ENCODE peak calls at places on chromosomes 4 and X, in eight cellular contexts. F is breast epithelium, O is transverse colon, W is HL-60, R is prostate gland, A is SK-N-SH, E is HepG2, Q is H1. N is an unnamed sample.

GRCh38 chrX:12611471-12611870 is 179.7 kb upstream of the PRPS2 start:
- DNase-seq in F (no peak), O (no peak), W (no peak), R (no peak), A (no peak), E (no peak), Q (no peak), N (no peak)

GRCh38 chr4:79081973-79082372 is 142.7 kb upstream of the PAQR3 start:
- DNase-seq in F (no peak), O (no peak), W (no peak), R (no peak), A (no peak), E (no peak), Q (no peak), N (no peak)

GRCh38 chr4:121217385-121217784 is 53.3 kb upstream of the TNIP3 start:
- DNase-seq in F (no peak), O (no peak), W (no peak), R (no peak), A (no peak), E (no peak), Q (no peak), N (no peak)

GRCh38 chrX:1403228-1403627 is 11.3 kb upstream of the SLC25A6 start:
- DNase-seq in F (no peak), O (no peak), W (no peak), R (no peak), A (no peak), E (no peak), Q (no peak), N (no peak)

GRCh38 chr4:137623013-137623412 is 90.7 kb upstream of the PCDH18 start:
- DNase-seq in F (no peak), O (no peak), W (no peak), R (no peak), A (no peak), E (peak), Q (no peak), N (no peak)

GRCh38 chr4:151247395-151247794 is 29.6 kb upstream of the PRSS48 start:
- DNase-seq in F (no peak), O (no peak), W (no peak), R (no peak), A (no peak), E (no peak), Q (no peak), N (no peak)

GRCh38 chrX:10554612-10555270 is 65.6 kb downstream of the MID1 start:
- DNase-seq in F (no peak), O (no peak), W (no peak), R (no peak), A (no peak), E (peak), Q (no peak), N (no peak)

GRCh38 chr4:5827108-5828004 is 65.5 kb downstream of the CRMP1 start:
- DNase-seq in F (no peak), O (no peak), W (no peak), R (no peak), A (no peak), E (no peak), Q (no peak), N (no peak)

GRCh38 chr4:92333056-92333455 is 29.3 kb downstream of the GRID2 start:
- DNase-seq in F (no peak), O (no peak), W (no peak), R (no peak), A (no peak), E (no peak), Q (no peak), N (no peak)

GRCh38 chr4:115090483-115091075 is 22.8 kb downstream of the NDST4 start:
- DNase-seq in F (no peak), O (no peak), W (no peak), R (no peak), A (peak), E (peak), Q (no peak), N (no peak)

GRCh38 chrX:129522184-129523059 is 868 bp downstream of the SMARCA1 start:
- DNase-seq in F (peak), O (peak), W (no peak), R (peak), A (peak), E (peak), Q (no peak), N (no peak)

GRCh38 chr4:29131304-29131703 is 1588.9 kb upstream of the PCDH7 start:
- DNase-seq in F (no peak), O (no peak), W (no peak), R (no peak), A (no peak), E (no peak), Q (no peak), N (no peak)

GRCh38 chr4:169557061-169557636 is 55.2 kb downstream of the NEK1 start:
- DNase-seq in F (no peak), O (no peak), W (no peak), R (no peak), A (no peak), E (no peak), Q (no peak), N (no peak)

GRCh38 chr4:139934336-139934735 is 219.6 kb downstream of the MAML3 start:
- DNase-seq in F (no peak), O (no peak), W (no peak), R (no peak), A (peak), E (no peak), Q (no peak), N (no peak)

GRCh38 chr4:99117876-99118693 is 26.0 kb downstream of the ADH4 start:
- DNase-seq in F (no peak), O (no peak), W (no peak), R (no peak), A (peak), E (peak), Q (no peak), N (no peak)

GRCh38 chr4:100738388-100739165 is 220.8 kb upstream of the EMCN start:
- DNase-seq in F (no peak), O (peak), W (no peak), R (no peak), A (no peak), E (no peak), Q (peak), N (no peak)

GRCh38 chr4:11497212-11497806 is 68.6 kb upstream of the HS3ST1 start:
- DNase-seq in F (no peak), O (no peak), W (peak), R (no peak), A (no peak), E (no peak), Q (no peak), N (no peak)

GRCh38 chr4:173218411-173219125 is 50.0 kb downstream of the GALNT7 start:
- DNase-seq in F (no peak), O (no peak), W (no peak), R (no peak), A (no peak), E (no peak), Q (no peak), N (no peak)

GRCh38 chr4:113452868-113453620 is 308.5 kb downstream of the CAMK2D start:
- DNase-seq in F (no peak), O (no peak), W (no peak), R (no peak), A (no peak), E (no peak), Q (peak), N (no peak)

GRCh38 chr4:128461300-128462103 is 173.9 kb upstream of the PGRMC2 start:
- DNase-seq in F (no peak), O (no peak), W (no peak), R (no peak), A (no peak), E (no peak), Q (no peak), N (no peak)

GRCh38 chr4:26325191-26325590 is 4.4 kb downstream of the RBPJ start:
- DNase-seq in F (no peak), O (no peak), W (no peak), R (no peak), A (peak), E (peak), Q (no peak), N (no peak)

GRCh38 chrX:72084114-72084513 is 47.6 kb downstream of the RTL5 start:
- DNase-seq in F (no peak), O (no peak), W (no peak), R (no peak), A (peak), E (no peak), Q (no peak), N (no peak)

GRCh38 chr4:139229534-139230039 is 50.4 kb downstream of the MGARP start:
- DNase-seq in F (no peak), O (no peak), W (no peak), R (peak), A (peak), E (peak), Q (no peak), N (no peak)

GRCh38 chr4:47550899-47551548 is 65.9 kb downstream of the ATP10D start:
- DNase-seq in F (no peak), O (no peak), W (no peak), R (no peak), A (no peak), E (no peak), Q (no peak), N (no peak)

GRCh38 chrX:19721726-19722370 is 165.6 kb downstream of the SH3KBP1 start:
- DNase-seq in F (no peak), O (no peak), W (no peak), R (no peak), A (no peak), E (no peak), Q (no peak), N (no peak)

GRCh38 chr4:47954679-47955078 is 40.3 kb upstream of the NFXL1 start:
- DNase-seq in F (no peak), O (no peak), W (no peak), R (no peak), A (no peak), E (no peak), Q (no peak), N (no peak)

GRCh38 chrX:95383778-95384177 is 1300.9 kb upstream of the DIAPH2 start:
- DNase-seq in F (no peak), O (no peak), W (no peak), R (peak), A (no peak), E (no peak), Q (no peak), N (no peak)

GRCh38 chr4:963276-964225 is 9.8 kb downstream of the DGKQ start:
- DNase-seq in F (no peak), O (peak), W (no peak), R (no peak), A (no peak), E (no peak), Q (no peak), N (no peak)

GRCh38 chr4:89253306-89253705 is 54.3 kb downstream of the GPRIN3 start:
- DNase-seq in F (no peak), O (no peak), W (no peak), R (no peak), A (no peak), E (no peak), Q (no peak), N (no peak)

GRCh38 chr4:184498598-184498997 is 24.2 kb upstream of the IRF2 start:
- DNase-seq in F (no peak), O (no peak), W (no peak), R (no peak), A (no peak), E (no peak), Q (no peak), N (no peak)

GRCh38 chr4:149203256-149204001 is 612.2 kb downstream of the IQCM start:
- DNase-seq in F (no peak), O (no peak), W (no peak), R (no peak), A (no peak), E (no peak), Q (no peak), N (no peak)

GRCh38 chr4:185357220-185357619 is 38.5 kb downstream of the LRP2BP start:
- DNase-seq in F (no peak), O (no peak), W (no peak), R (no peak), A (no peak), E (no peak), Q (no peak), N (no peak)

GRCh38 chr4:77845400-77845799 is 17.2 kb upstream of the MRPL1 start:
- DNase-seq in F (no peak), O (no peak), W (no peak), R (no peak), A (no peak), E (no peak), Q (no peak), N (no peak)

GRCh38 chrX:102976793-102977495 is 39.9 kb downstream of the RAB40AL start:
- DNase-seq in F (no peak), O (no peak), W (no peak), R (no peak), A (no peak), E (no peak), Q (no peak), N (no peak)

GRCh38 chrX:16239211-16239610 is 71.9 kb downstream of the MAGEB17 start:
- DNase-seq in F (no peak), O (no peak), W (no peak), R (no peak), A (no peak), E (no peak), Q (no peak), N (no peak)

GRCh38 chr4:24846716-24847115 is 51.3 kb downstream of the SOD3 start:
- DNase-seq in F (no peak), O (no peak), W (no peak), R (no peak), A (no peak), E (no peak), Q (no peak), N (no peak)

GRCh38 chr4:24845884-24846283 is 50.5 kb downstream of the SOD3 start:
- DNase-seq in F (no peak), O (no peak), W (no peak), R (no peak), A (no peak), E (no peak), Q (no peak), N (no peak)

GRCh38 chr4:24850669-24851068 is 55.3 kb downstream of the SOD3 start:
- DNase-seq in F (no peak), O (peak), W (no peak), R (no peak), A (peak), E (no peak), Q (no peak), N (no peak)

GRCh38 chr4:24853142-24853541 is 57.8 kb downstream of the SOD3 start:
- DNase-seq in F (no peak), O (no peak), W (no peak), R (no peak), A (no peak), E (peak), Q (no peak), N (no peak)

DNA sequence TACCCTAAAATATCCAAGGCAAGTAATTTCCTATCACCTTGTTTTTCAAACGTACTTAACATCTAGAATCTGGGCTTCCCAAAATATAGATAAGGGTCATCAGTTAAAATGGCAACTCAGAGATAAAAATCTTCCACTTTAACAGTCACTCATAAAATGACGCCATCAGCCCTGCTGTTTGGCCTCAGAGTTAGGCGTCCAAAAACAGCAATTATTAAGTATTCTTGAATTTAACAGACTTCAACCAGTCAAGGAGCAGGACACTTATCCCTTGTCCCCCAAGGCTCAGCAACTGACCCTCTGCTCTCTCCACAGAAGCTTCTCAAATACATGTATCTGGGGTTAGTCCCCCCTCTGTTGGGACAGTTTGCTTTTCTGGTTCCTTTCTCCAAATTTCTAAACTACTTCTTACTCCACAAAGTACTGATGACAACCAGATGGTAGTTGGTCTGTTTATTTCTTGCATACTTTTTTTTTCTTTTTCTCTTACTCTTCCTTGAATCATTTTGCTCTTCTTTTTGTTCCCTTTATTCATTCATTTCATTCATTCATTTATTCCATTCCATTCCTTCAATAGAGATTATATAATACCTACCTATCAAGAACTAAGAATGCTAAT is 54.4 kb downstream of the SOD3 start:
- DNase-seq in F (no peak), O (no peak), W (no peak), R (no peak), A (no peak), E (no peak), Q (no peak), N (no peak)
- TF ChIP-seq POLR2AphosphoS5 in F (no peak), O (no peak), W (no peak), R (no peak), A (no peak), E (no peak), Q (no peak), N (no peak)

DNA sequence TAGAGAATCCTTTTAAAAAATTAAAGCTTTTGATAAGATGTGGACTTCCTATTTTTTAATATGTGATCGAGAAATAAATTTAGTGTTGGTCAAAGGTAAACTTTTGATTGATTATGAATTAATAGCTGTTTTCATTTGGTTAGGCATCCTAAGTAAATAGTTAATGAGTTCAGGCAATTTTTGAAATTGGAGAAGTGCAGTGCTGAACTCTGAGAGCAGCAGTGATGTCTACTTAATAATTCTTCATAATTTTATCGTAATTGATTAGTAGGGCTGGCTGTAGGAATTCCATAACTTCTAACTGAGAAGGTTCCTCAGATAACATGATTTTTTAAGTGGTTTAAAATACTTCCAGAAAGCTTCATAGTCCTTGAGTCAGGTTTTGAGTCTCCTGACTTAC is 1.5 kb downstream of the MND1 start:
- DNase-seq in F (no peak), O (no peak), W (no peak), R (no peak), A (no peak), E (no peak), Q (no peak), N (no peak)
- H3K4me3 ChIP-seq in F (no peak), O (no peak), W (peak), R (no peak), A (peak), E (peak), Q (peak), N (peak)

GRCh38 chr4:37440519-37440900 is 196.0 kb downstream of the NWD2 start:
- DNase-seq in F (no peak), O (no peak), W (no peak), R (no peak), A (no peak), E (no peak), Q (no peak), N (no peak)

GRCh38 chr4:37441231-37442061 is 196.9 kb downstream of the NWD2 start:
- DNase-seq in F (no peak), O (peak), W (no peak), R (no peak), A (no peak), E (peak), Q (no peak), N (no peak)

GRCh38 chr4:37439809-37440518 is 195.4 kb downstream of the NWD2 start:
- DNase-seq in F (no peak), O (no peak), W (no peak), R (no peak), A (no peak), E (no peak), Q (no peak), N (no peak)

GRCh38 chr4:37445023-37445422 is 200.5 kb downstream of the NWD2 start:
- DNase-seq in F (no peak), O (no peak), W (no peak), R (no peak), A (no peak), E (no peak), Q (no peak), N (no peak)

DNA sequence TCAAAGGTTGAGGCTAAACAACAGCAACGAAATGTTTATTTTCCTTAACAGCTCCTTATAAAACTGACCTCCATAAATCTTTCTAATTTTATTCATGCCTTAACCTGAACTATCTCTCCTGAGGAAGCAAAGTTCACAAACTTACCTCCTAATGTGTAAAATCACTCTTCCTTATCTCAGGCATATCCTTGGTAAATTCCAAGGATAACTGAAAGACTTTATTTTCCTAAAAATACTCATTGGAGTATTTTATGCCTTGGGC is 197.4 kb downstream of the NWD2 start:
- DNase-seq in F (no peak), O (no peak), W (no peak), R (no peak), A (no peak), E (no peak), Q (no peak), N (no peak)
- TF ChIP-seq POLR2AphosphoS5 in F (no peak), O (no peak), W (no peak), R (no peak), A (no peak), E (no peak), Q (no peak), N (no peak)

GRCh38 chr4:83326546-83326945 is 8.1 kb downstream of the HPSE start:
- DNase-seq in F (no peak), O (no peak), W (no peak), R (no peak), A (no peak), E (no peak), Q (no peak), N (no peak)

GRCh38 chr4:83320548-83320947 is 14.1 kb downstream of the HPSE start:
- DNase-seq in F (no peak), O (peak), W (peak), R (no peak), A (no peak), E (no peak), Q (no peak), N (no peak)

GRCh38 chr4:83328486-83328885 is 6.2 kb downstream of the HPSE start:
- DNase-seq in F (no peak), O (no peak), W (peak), R (no peak), A (no peak), E (no peak), Q (no peak), N (no peak)

GRCh38 chr4:83323136-83323535 is 11.5 kb downstream of the HPSE start:
- DNase-seq in F (no peak), O (no peak), W (no peak), R (no peak), A (no peak), E (peak), Q (no peak), N (no peak)
- H3K4me3 ChIP-seq in F (no peak), O (no peak), W (no peak), R (no peak), A (no peak), E (no peak), Q (no peak), N (no peak)

DNA sequence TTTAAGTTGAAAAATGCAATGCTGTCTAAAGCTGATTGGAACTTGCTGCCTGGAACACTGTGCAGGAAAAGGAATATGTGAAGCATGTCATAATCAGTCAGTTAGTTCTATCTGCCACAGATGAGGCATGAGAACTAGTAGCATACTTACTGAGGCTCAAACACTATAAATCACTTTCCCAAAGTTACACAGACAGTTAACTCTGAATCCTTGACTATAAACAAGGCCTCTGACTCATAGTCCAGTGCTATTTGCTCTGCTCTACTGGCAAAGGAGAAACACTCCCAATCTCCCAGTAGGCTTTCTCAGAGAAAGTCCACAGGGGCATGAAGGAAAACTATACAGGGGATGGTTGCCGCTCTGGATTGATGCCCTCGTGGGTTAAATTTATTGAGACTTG is 2078.4 kb upstream of the TENM3 start:
- DNase-seq in F (no peak), O (no peak), W (no peak), R (no peak), A (no peak), E (peak), Q (no peak), N (no peak)
- TF ChIP-seq POLR2AphosphoS5 in F (no peak), O (peak), W (no peak), R (no peak), A (no peak), E (no peak), Q (no peak), N (no peak)